ENCODE peak calls at places on chromosomes 2 and 18, in seven cellular contexts. One of them, this sample, is unnamed.

GRCh38 chr2:47239119-47239969 is 84.2 kb upstream of the STPG4 start:
- DNase-seq in ovary: no peak
- DNase-seq in GM23248: no peak
- DNase-seq in right lobe of liver: no peak
- DNase-seq in left lung: no peak
- DNase-seq in left ventricle myocardium inferior: no peak
- DNase-seq in Peyer's patch: no peak
- DNase-seq in this sample: no peak

GRCh38 chr2:56209701-56210100 is 25.9 kb downstream of the CCDC85A start:
- DNase-seq in right lobe of liver: no peak
- DNase-seq in left lung: no peak
- DNase-seq in left ventricle myocardium inferior: no peak
- DNase-seq in ovary: no peak
- DNase-seq in GM23248: no peak
- DNase-seq in Peyer's patch: no peak
- DNase-seq in this sample: no peak

GRCh38 chr2:26185304-26185928 is 12.5 kb downstream of the GAREM2 start:
- DNase-seq in left lung: no peak
- DNase-seq in GM23248: peak; percentile 44
- DNase-seq in Peyer's patch: no peak
- DNase-seq in left ventricle myocardium inferior: no peak
- DNase-seq in ovary: no peak
- DNase-seq in right lobe of liver: no peak
- DNase-seq in this sample: no peak

GRCh38 chr2:230128943-230129342 is 60.2 kb upstream of the SLC16A14 start:
- DNase-seq in Peyer's patch: no peak
- DNase-seq in ovary: no peak
- DNase-seq in GM23248: peak; percentile 62
- DNase-seq in left lung: no peak
- DNase-seq in right lobe of liver: no peak
- DNase-seq in left ventricle myocardium inferior: no peak
- DNase-seq in this sample: no peak

GRCh38 chr2:23925702-23926288 is 1.1 kb downstream of the ATAD2B start:
- DNase-seq in left ventricle myocardium inferior: peak; percentile 25
- DNase-seq in GM23248: peak; percentile 83
- DNase-seq in left lung: no peak
- DNase-seq in right lobe of liver: no peak
- DNase-seq in Peyer's patch: peak; percentile 76
- DNase-seq in ovary: peak; percentile 51
- DNase-seq in this sample: peak; percentile 61

GRCh38 chr2:75090770-75091515 is 108.4 kb downstream of the TACR1 start:
- DNase-seq in Peyer's patch: no peak
- DNase-seq in left ventricle myocardium inferior: no peak
- DNase-seq in right lobe of liver: no peak
- DNase-seq in ovary: no peak
- DNase-seq in GM23248: no peak
- DNase-seq in left lung: no peak
- DNase-seq in this sample: no peak

GRCh38 chr2:68287580-68288441 is 31.9 kb downstream of the CNRIP1 start:
- DNase-seq in right lobe of liver: peak; percentile 61
- DNase-seq in GM23248: peak; percentile 90
- DNase-seq in Peyer's patch: no peak
- DNase-seq in ovary: peak; percentile 25
- DNase-seq in left lung: no peak
- DNase-seq in left ventricle myocardium inferior: peak; percentile 25
- DNase-seq in this sample: no peak

GRCh38 chr2:26521054-26521912 is 43.4 kb upstream of the OTOF start:
- DNase-seq in Peyer's patch: no peak
- DNase-seq in ovary: no peak
- DNase-seq in right lobe of liver: no peak
- DNase-seq in left ventricle myocardium inferior: no peak
- DNase-seq in left lung: no peak
- DNase-seq in GM23248: peak; percentile 48
- DNase-seq in this sample: no peak

GRCh38 chr2:237159006-237159897 is 73.6 kb downstream of the COPS8 start:
- DNase-seq in ovary: no peak
- DNase-seq in left ventricle myocardium inferior: peak; percentile 58
- DNase-seq in GM23248: no peak
- DNase-seq in right lobe of liver: no peak
- DNase-seq in Peyer's patch: no peak
- DNase-seq in left lung: no peak
- DNase-seq in this sample: no peak

GRCh38 chr2:231386446-231386845 is 9.1 kb upstream of the B3GNT7 start:
- DNase-seq in ovary: no peak
- DNase-seq in GM23248: peak; percentile 83
- DNase-seq in left ventricle myocardium inferior: no peak
- DNase-seq in left lung: no peak
- DNase-seq in Peyer's patch: no peak
- DNase-seq in right lobe of liver: no peak
- DNase-seq in this sample: no peak

GRCh38 chr2:120818441-120818920 is 82.8 kb downstream of the GLI2 start:
- DNase-seq in Peyer's patch: peak; percentile 20
- DNase-seq in left lung: peak; percentile 37
- DNase-seq in ovary: peak; percentile 82
- DNase-seq in GM23248: peak; percentile 97
- DNase-seq in left ventricle myocardium inferior: no peak
- DNase-seq in right lobe of liver: peak; percentile 43
- DNase-seq in this sample: no peak

GRCh38 chr18:13366977-13367892 is 148.7 kb downstream of the LDLRAD4 start:
- DNase-seq in ovary: no peak
- DNase-seq in left lung: peak; percentile 80
- DNase-seq in right lobe of liver: no peak
- DNase-seq in Peyer's patch: no peak
- DNase-seq in left ventricle myocardium inferior: no peak
- DNase-seq in GM23248: no peak
- DNase-seq in this sample: no peak

GRCh38 chr2:113755690-113756063 is 765 bp downstream of the SLC35F5 start:
- DNase-seq in left ventricle myocardium inferior: no peak
- DNase-seq in ovary: no peak
- DNase-seq in Peyer's patch: peak; percentile 23
- DNase-seq in GM23248: peak; percentile 50
- DNase-seq in left lung: no peak
- DNase-seq in right lobe of liver: no peak
- DNase-seq in this sample: no peak

GRCh38 chr18:48547456-48548403 is 8.9 kb downstream of the CTIF start:
- DNase-seq in GM23248: peak; percentile 96
- DNase-seq in right lobe of liver: no peak
- DNase-seq in left lung: no peak
- DNase-seq in ovary: no peak
- DNase-seq in Peyer's patch: no peak
- DNase-seq in left ventricle myocardium inferior: peak; percentile 25
- DNase-seq in this sample: no peak

GRCh38 chr2:20590704-20591515 is 60.0 kb downstream of the HS1BP3 start:
- DNase-seq in Peyer's patch: no peak
- DNase-seq in ovary: peak; percentile 60
- DNase-seq in left ventricle myocardium inferior: peak; percentile 67
- DNase-seq in left lung: peak; percentile 50
- DNase-seq in GM23248: peak; percentile 35
- DNase-seq in right lobe of liver: peak; percentile 69
- DNase-seq in this sample: no peak
- H3K4me1 ChIP-seq in Peyer's patch: peaks cover 5% of the 10 kb centered on the region
- H3K4me1 ChIP-seq in ovary: peaks cover 29% of the 10 kb centered on the region
- H3K4me1 ChIP-seq in left ventricle myocardium inferior: peaks cover 80% of the 10 kb centered on the region
- H3K4me1 ChIP-seq in left lung: peaks cover 47% of the 10 kb centered on the region
- H3K4me1 ChIP-seq in GM23248: peaks cover 34% of the 10 kb centered on the region
- H3K4me1 ChIP-seq in right lobe of liver: peaks cover 10% of the 10 kb centered on the region
- H3K4me1 ChIP-seq in this sample: no peaks in the 10 kb centered on the region

GRCh38 chr18:78154444-78154843 is 825.2 kb upstream of the SALL3 start:
- DNase-seq in ovary: no peak
- DNase-seq in left lung: peak; percentile 52
- DNase-seq in GM23248: no peak
- DNase-seq in left ventricle myocardium inferior: no peak
- DNase-seq in Peyer's patch: no peak
- DNase-seq in right lobe of liver: no peak
- DNase-seq in this sample: no peak

GRCh38 chr18:78150590-78150989 is 829.0 kb upstream of the SALL3 start:
- DNase-seq in GM23248: no peak
- DNase-seq in right lobe of liver: no peak
- DNase-seq in Peyer's patch: no peak
- DNase-seq in ovary: no peak
- DNase-seq in left lung: no peak
- DNase-seq in left ventricle myocardium inferior: no peak
- DNase-seq in this sample: no peak

GRCh38 chr18:78151234-78151633 is 828.4 kb upstream of the SALL3 start:
- DNase-seq in left ventricle myocardium inferior: no peak
- DNase-seq in left lung: peak; percentile 57
- DNase-seq in right lobe of liver: no peak
- DNase-seq in ovary: no peak
- DNase-seq in Peyer's patch: no peak
- DNase-seq in GM23248: no peak
- DNase-seq in this sample: no peak

GRCh38 chr18:78153362-78153761 is 826.3 kb upstream of the SALL3 start:
- DNase-seq in left ventricle myocardium inferior: no peak
- DNase-seq in ovary: no peak
- DNase-seq in Peyer's patch: no peak
- DNase-seq in left lung: peak; percentile 59
- DNase-seq in GM23248: no peak
- DNase-seq in right lobe of liver: no peak
- DNase-seq in this sample: no peak

DNA sequence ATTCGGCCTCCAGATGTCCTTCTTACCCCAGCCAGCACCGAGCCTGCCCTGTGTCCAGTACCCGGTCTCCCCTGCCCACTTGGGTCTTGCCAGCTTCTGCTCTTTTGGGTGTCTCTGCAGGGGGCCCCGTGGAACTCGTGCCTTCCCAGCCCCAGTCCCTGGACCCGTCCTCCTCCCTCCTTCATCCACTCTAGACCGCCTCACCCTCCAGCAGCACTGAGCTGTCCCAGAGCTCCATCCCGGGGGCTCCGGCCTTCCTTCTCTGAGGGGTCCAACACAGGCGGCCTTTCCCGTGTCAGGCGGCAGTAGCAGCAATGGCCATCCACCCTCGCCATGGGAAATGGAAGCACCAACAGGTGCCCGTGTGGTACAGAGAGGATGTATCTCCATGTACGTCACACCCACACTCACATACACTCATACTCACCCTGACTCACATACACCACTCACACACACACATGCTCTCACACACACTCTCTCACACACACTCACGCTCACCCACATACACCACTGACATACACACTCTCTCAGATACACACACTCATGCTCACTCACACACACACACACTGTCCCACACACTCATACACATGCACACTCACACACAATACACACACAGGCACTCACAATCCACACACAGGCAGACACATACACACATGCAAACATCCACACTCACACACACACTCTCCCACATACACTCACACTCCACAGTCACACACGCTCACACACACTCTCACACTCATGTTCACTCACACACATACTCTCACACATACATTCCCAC is 827.5 kb upstream of the SALL3 start:
- DNase-seq in left lung: peak; percentile 69
- DNase-seq in ovary: no peak
- DNase-seq in Peyer's patch: no peak
- DNase-seq in left ventricle myocardium inferior: no peak
- DNase-seq in GM23248: no peak
- DNase-seq in right lobe of liver: no peak
- DNase-seq in this sample: no peak
- H3K9me3 ChIP-seq in left lung: peaks cover 10% of the 10 kb centered on the region
- H3K9me3 ChIP-seq in ovary: peaks cover 3% of the 10 kb centered on the region
- H3K9me3 ChIP-seq in Peyer's patch: no peaks in the 10 kb centered on the region
- H3K9me3 ChIP-seq in left ventricle myocardium inferior: peaks cover 8% of the 10 kb centered on the region
- H3K9me3 ChIP-seq in GM23248: no peaks in the 10 kb centered on the region
- H3K9me3 ChIP-seq in right lobe of liver: no peaks in the 10 kb centered on the region
- H3K9me3 ChIP-seq in this sample: no peaks in the 10 kb centered on the region

GRCh38 chr2:149586063-149586462 is 1.5 kb downstream of the MMADHC start:
- DNase-seq in ovary: no peak
- DNase-seq in left lung: no peak
- DNase-seq in Peyer's patch: no peak
- DNase-seq in GM23248: no peak
- DNase-seq in right lobe of liver: no peak
- DNase-seq in left ventricle myocardium inferior: no peak
- DNase-seq in this sample: no peak

GRCh38 chr2:149586898-149587219 is 716 bp downstream of the MMADHC start:
- DNase-seq in right lobe of liver: no peak
- DNase-seq in Peyer's patch: no peak
- DNase-seq in GM23248: no peak
- DNase-seq in left lung: no peak
- DNase-seq in ovary: no peak
- DNase-seq in left ventricle myocardium inferior: no peak
- DNase-seq in this sample: no peak

GRCh38 chr2:149587950-149588487 is 444 bp upstream of the MMADHC start:
- DNase-seq in ovary: no peak
- DNase-seq in left ventricle myocardium inferior: no peak
- DNase-seq in GM23248: peak; percentile 22
- DNase-seq in left lung: no peak
- DNase-seq in right lobe of liver: no peak
- DNase-seq in Peyer's patch: no peak
- DNase-seq in this sample: no peak

GRCh38 chr2:149587220-149587949 is at the start of gene MMADHC:
- DNase-seq in GM23248: peak; percentile 99
- DNase-seq in left ventricle myocardium inferior: peak; percentile 94
- DNase-seq in right lobe of liver: peak; percentile 96
- DNase-seq in Peyer's patch: peak; percentile 90
- DNase-seq in ovary: peak; percentile 95
- DNase-seq in left lung: peak; percentile 97
- DNase-seq in this sample: peak; percentile 90

DNA sequence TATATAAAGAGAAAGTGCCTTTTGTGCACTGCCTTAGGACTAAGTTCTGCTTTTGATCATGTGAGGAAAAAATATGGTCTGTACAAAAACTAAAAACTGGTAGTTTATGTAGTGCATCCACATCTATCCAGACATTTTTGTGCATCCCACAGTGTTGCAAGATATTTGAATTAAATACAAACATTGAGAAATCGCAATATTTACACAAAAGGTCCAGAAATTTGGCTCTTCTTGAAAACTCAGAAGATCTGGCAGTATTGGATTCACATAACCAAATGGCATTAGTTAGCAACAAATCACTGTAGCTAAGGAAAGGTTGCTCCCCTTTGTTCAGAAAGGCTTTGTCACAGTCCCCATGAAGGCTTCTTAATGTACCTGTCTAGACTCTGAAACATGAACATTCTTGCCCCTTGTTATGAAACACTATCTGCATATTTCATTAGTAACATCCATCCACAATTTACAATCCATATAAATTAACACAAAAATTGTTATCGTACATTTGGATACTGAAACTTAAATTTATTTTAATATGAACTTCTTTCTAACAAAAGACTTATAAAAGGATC is 2.2 kb downstream of the MMADHC start:
- DNase-seq in Peyer's patch: no peak
- DNase-seq in left lung: no peak
- DNase-seq in left ventricle myocardium inferior: no peak
- DNase-seq in right lobe of liver: no peak
- DNase-seq in ovary: no peak
- DNase-seq in GM23248: no peak
- DNase-seq in this sample: no peak
- H3K27ac ChIP-seq in Peyer's patch: no peak overlapping the region
- H3K27ac ChIP-seq in left lung: no peak overlapping the region
- H3K27ac ChIP-seq in left ventricle myocardium inferior: no peak overlapping the region
- H3K27ac ChIP-seq in right lobe of liver: no peak overlapping the region
- H3K27ac ChIP-seq in ovary: no peak overlapping the region
- H3K27ac ChIP-seq in GM23248: no peak overlapping the region
- H3K27ac ChIP-seq in this sample: no peak overlapping the region

DNA sequence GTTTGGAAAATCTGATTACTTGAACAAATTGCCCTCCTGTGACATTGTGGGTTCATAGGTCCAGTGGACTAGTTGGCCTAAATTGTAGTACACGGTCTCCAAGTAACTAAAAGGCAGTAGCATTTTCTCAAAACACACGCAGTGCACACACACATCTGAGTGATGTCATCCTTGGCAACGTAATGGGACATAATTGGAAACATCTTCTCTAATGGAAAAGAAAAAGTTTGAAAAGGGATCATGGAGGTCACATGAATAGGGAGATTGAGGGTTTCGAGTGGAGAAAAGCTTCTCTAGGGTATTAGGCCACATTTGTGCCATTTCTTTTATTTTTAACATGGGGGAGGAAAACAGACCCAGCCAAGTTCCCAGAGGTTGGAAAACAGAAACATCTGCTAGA is 93.3 kb downstream of the MAP4K4 start:
- DNase-seq in GM23248: peak; percentile 81
- DNase-seq in Peyer's patch: no peak
- DNase-seq in ovary: no peak
- DNase-seq in left lung: no peak
- DNase-seq in right lobe of liver: no peak
- DNase-seq in left ventricle myocardium inferior: no peak
- DNase-seq in this sample: no peak
- H3K4me1 ChIP-seq in GM23248: peaks cover 66% of the 10 kb centered on the region
- H3K4me1 ChIP-seq in Peyer's patch: no peaks in the 10 kb centered on the region
- H3K4me1 ChIP-seq in ovary: peaks cover 18% of the 10 kb centered on the region
- H3K4me1 ChIP-seq in left lung: no peaks in the 10 kb centered on the region
- H3K4me1 ChIP-seq in right lobe of liver: no peaks in the 10 kb centered on the region
- H3K4me1 ChIP-seq in left ventricle myocardium inferior: peaks cover 83% of the 10 kb centered on the region
- H3K4me1 ChIP-seq in this sample: peaks cover 12% of the 10 kb centered on the region

This sample was measured in CD8-positive, alpha-beta T cell.